ENCODE peak calls at places on chromosomes 12 and 14, in seven cellular contexts. One of them, this sample, is unnamed.

GRCh38 chr14:54664961-54665360 is 98.0 kb downstream of the SAMD4A start:
- DNase-seq in epithelial cell of esophagus: no peak
- DNase-seq in iris pigment epithelial cell: no peak
- DNase-seq in GM13977: no peak
- DNase-seq in EL: peak; percentile 65
- DNase-seq in neural crest cell: no peak
- DNase-seq in OCI-LY7: no peak
- DNase-seq in this sample: no peak

GRCh38 chr12:51890135-51890464 is 2.2 kb downstream of the ANKRD33 start:
- DNase-seq in OCI-LY7: no peak
- DNase-seq in epithelial cell of esophagus: no peak
- DNase-seq in iris pigment epithelial cell: no peak
- DNase-seq in GM13977: no peak
- DNase-seq in neural crest cell: no peak
- DNase-seq in EL: no peak
- DNase-seq in this sample: no peak

GRCh38 chr14:83470466-83470865 is 1936.8 kb upstream of the SEL1L start:
- DNase-seq in OCI-LY7: no peak
- DNase-seq in neural crest cell: no peak
- DNase-seq in EL: peak; percentile 23
- DNase-seq in iris pigment epithelial cell: no peak
- DNase-seq in GM13977: no peak
- DNase-seq in epithelial cell of esophagus: no peak
- DNase-seq in this sample: no peak

GRCh38 chr14:103867020-103867419 is 19.6 kb upstream of the PPP1R13B start:
- DNase-seq in OCI-LY7: no peak
- DNase-seq in neural crest cell: no peak
- DNase-seq in iris pigment epithelial cell: no peak
- DNase-seq in epithelial cell of esophagus: no peak
- DNase-seq in GM13977: no peak
- DNase-seq in EL: no peak
- DNase-seq in this sample: no peak

GRCh38 chr12:17661250-17661649 is 428.7 kb downstream of the RERGL start:
- DNase-seq in neural crest cell: no peak
- DNase-seq in epithelial cell of esophagus: peak; percentile 38
- DNase-seq in GM13977: no peak
- DNase-seq in EL: no peak
- DNase-seq in iris pigment epithelial cell: no peak
- DNase-seq in OCI-LY7: no peak
- DNase-seq in this sample: no peak

GRCh38 chr12:54162741-54163140 is 26.0 kb downstream of the SMUG1 start:
- DNase-seq in epithelial cell of esophagus: no peak
- DNase-seq in neural crest cell: no peak
- DNase-seq in iris pigment epithelial cell: no peak
- DNase-seq in EL: no peak
- DNase-seq in OCI-LY7: no peak
- DNase-seq in GM13977: no peak
- DNase-seq in this sample: no peak

GRCh38 chr12:62622177-62622576 is 155.6 kb downstream of the MON2 start:
- DNase-seq in neural crest cell: no peak
- DNase-seq in GM13977: no peak
- DNase-seq in OCI-LY7: no peak
- DNase-seq in EL: no peak
- DNase-seq in epithelial cell of esophagus: no peak
- DNase-seq in iris pigment epithelial cell: no peak
- DNase-seq in this sample: no peak

GRCh38 chr14:36716614-36717184 is 55.0 kb downstream of the PAX9 start:
- DNase-seq in EL: no peak
- DNase-seq in epithelial cell of esophagus: peak; percentile 69
- DNase-seq in neural crest cell: no peak
- DNase-seq in GM13977: no peak
- DNase-seq in iris pigment epithelial cell: no peak
- DNase-seq in OCI-LY7: no peak
- DNase-seq in this sample: no peak

GRCh38 chr12:79555006-79555925 is 135.5 kb downstream of the PAWR start:
- DNase-seq in OCI-LY7: peak; percentile 31
- DNase-seq in neural crest cell: no peak
- DNase-seq in iris pigment epithelial cell: peak; percentile 79
- DNase-seq in GM13977: peak; percentile 47
- DNase-seq in EL: peak; percentile 48
- DNase-seq in epithelial cell of esophagus: peak; percentile 39
- DNase-seq in this sample: no peak

GRCh38 chr14:65940056-65940735 is 527.7 kb downstream of the FUT8 start:
- DNase-seq in epithelial cell of esophagus: peak; percentile 28
- DNase-seq in neural crest cell: peak; percentile 14
- DNase-seq in OCI-LY7: peak; percentile 50
- DNase-seq in EL: peak; percentile 24
- DNase-seq in GM13977: peak; percentile 31
- DNase-seq in iris pigment epithelial cell: no peak
- DNase-seq in this sample: peak; percentile 24

GRCh38 chr12:103973909-103974308 is 8.2 kb downstream of the TDG start:
- DNase-seq in epithelial cell of esophagus: no peak
- DNase-seq in neural crest cell: no peak
- DNase-seq in iris pigment epithelial cell: no peak
- DNase-seq in OCI-LY7: no peak
- DNase-seq in EL: no peak
- DNase-seq in GM13977: no peak
- DNase-seq in this sample: no peak

GRCh38 chr12:127987199-127987901 is 279.6 kb upstream of the TMEM132C start:
- DNase-seq in GM13977: no peak
- DNase-seq in epithelial cell of esophagus: no peak
- DNase-seq in EL: peak; percentile 94
- DNase-seq in neural crest cell: no peak
- DNase-seq in iris pigment epithelial cell: peak; percentile 22
- DNase-seq in OCI-LY7: no peak
- DNase-seq in this sample: no peak

GRCh38 chr14:104357689-104358527 is 219.5 kb downstream of the KIF26A start:
- DNase-seq in neural crest cell: no peak
- DNase-seq in epithelial cell of esophagus: no peak
- DNase-seq in EL: no peak
- DNase-seq in GM13977: no peak
- DNase-seq in iris pigment epithelial cell: no peak
- DNase-seq in OCI-LY7: no peak
- DNase-seq in this sample: no peak

GRCh38 chr12:109731231-109731731 is 17.7 kb downstream of the FAM222A start:
- DNase-seq in EL: no peak
- DNase-seq in OCI-LY7: no peak
- DNase-seq in GM13977: no peak
- DNase-seq in epithelial cell of esophagus: no peak
- DNase-seq in iris pigment epithelial cell: no peak
- DNase-seq in neural crest cell: no peak
- DNase-seq in this sample: no peak

GRCh38 chr12:57118711-57119271 is 7.6 kb upstream of the STAT6 start:
- DNase-seq in neural crest cell: no peak
- DNase-seq in GM13977: no peak
- DNase-seq in EL: peak; percentile 72
- DNase-seq in epithelial cell of esophagus: peak; percentile 81
- DNase-seq in iris pigment epithelial cell: peak; percentile 51
- DNase-seq in OCI-LY7: peak; percentile 38
- DNase-seq in this sample: no peak

GRCh38 chr14:76320486-76320885 is 55.5 kb upstream of the ESRRB start:
- DNase-seq in epithelial cell of esophagus: no peak
- DNase-seq in neural crest cell: no peak
- DNase-seq in iris pigment epithelial cell: no peak
- DNase-seq in OCI-LY7: no peak
- DNase-seq in GM13977: no peak
- DNase-seq in EL: no peak
- DNase-seq in this sample: no peak

GRCh38 chr14:23021479-23021878 is 11.5 kb upstream of the C14orf93 start:
- DNase-seq in OCI-LY7: no peak
- DNase-seq in iris pigment epithelial cell: no peak
- DNase-seq in EL: no peak
- DNase-seq in neural crest cell: no peak
- DNase-seq in epithelial cell of esophagus: no peak
- DNase-seq in GM13977: no peak
- DNase-seq in this sample: no peak

GRCh38 chr14:74085047-74085637 is 386 bp downstream of the LIN52 start:
- DNase-seq in OCI-LY7: peak; percentile 12
- DNase-seq in EL: peak; percentile 61
- DNase-seq in epithelial cell of esophagus: peak; percentile 48
- DNase-seq in iris pigment epithelial cell: peak; percentile 77
- DNase-seq in GM13977: peak; percentile 26
- DNase-seq in neural crest cell: no peak
- DNase-seq in this sample: peak; percentile 12

GRCh38 chr14:72616294-72616693 is 277.6 kb downstream of the DPF3 start:
- DNase-seq in OCI-LY7: no peak
- DNase-seq in neural crest cell: no peak
- DNase-seq in epithelial cell of esophagus: no peak
- DNase-seq in iris pigment epithelial cell: peak; percentile 67
- DNase-seq in EL: no peak
- DNase-seq in GM13977: no peak
- DNase-seq in this sample: no peak

GRCh38 chr12:92953747-92954146 is 24.7 kb upstream of the EEA1 start:
- DNase-seq in OCI-LY7: no peak
- DNase-seq in EL: no peak
- DNase-seq in neural crest cell: no peak
- DNase-seq in iris pigment epithelial cell: no peak
- DNase-seq in GM13977: no peak
- DNase-seq in epithelial cell of esophagus: no peak
- DNase-seq in this sample: no peak

GRCh38 chr12:6643569-6644256 is 3.5 kb downstream of the ACRBP start:
- DNase-seq in GM13977: no peak
- DNase-seq in EL: no peak
- DNase-seq in epithelial cell of esophagus: no peak
- DNase-seq in neural crest cell: no peak
- DNase-seq in OCI-LY7: peak; percentile 73
- DNase-seq in iris pigment epithelial cell: no peak
- DNase-seq in this sample: no peak

GRCh38 chr12:45575417-45575816 is 154.1 kb upstream of the ARID2 start:
- DNase-seq in OCI-LY7: no peak
- DNase-seq in GM13977: no peak
- DNase-seq in iris pigment epithelial cell: no peak
- DNase-seq in epithelial cell of esophagus: no peak
- DNase-seq in EL: no peak
- DNase-seq in neural crest cell: no peak
- DNase-seq in this sample: peak; percentile 14

GRCh38 chr12:9604288-9604687 is 3.4 kb downstream of the KLRB1 start:
- DNase-seq in iris pigment epithelial cell: no peak
- DNase-seq in GM13977: no peak
- DNase-seq in epithelial cell of esophagus: no peak
- DNase-seq in OCI-LY7: no peak
- DNase-seq in EL: no peak
- DNase-seq in neural crest cell: no peak
- DNase-seq in this sample: no peak

GRCh38 chr14:65128096-65128495 is 25.8 kb upstream of the MAX start:
- DNase-seq in GM13977: no peak
- DNase-seq in epithelial cell of esophagus: no peak
- DNase-seq in neural crest cell: no peak
- DNase-seq in iris pigment epithelial cell: peak; percentile 34
- DNase-seq in EL: no peak
- DNase-seq in OCI-LY7: no peak
- DNase-seq in this sample: no peak

GRCh38 chr12:7512528-7512927 is 9.0 kb upstream of the CD163 start:
- DNase-seq in epithelial cell of esophagus: peak; percentile 20
- DNase-seq in iris pigment epithelial cell: peak; percentile 92
- DNase-seq in GM13977: no peak
- DNase-seq in neural crest cell: no peak
- DNase-seq in OCI-LY7: no peak
- DNase-seq in EL: peak; percentile 92
- DNase-seq in this sample: no peak

This sample was measured in GM10248.